ENCODE peak calls at places on chromosomes 13 and 19, in nine cellular contexts. One of them, this sample, is unnamed.

GRCh38 chr13:33126909-33127607 is 110.8 kb downstream of the KL start:
- DNase-seq in stomach: no peak
- DNase-seq in tibial nerve: no peak
- DNase-seq in suprapubic skin: no peak
- DNase-seq in K562: no peak
- DNase-seq in A549: no peak
- DNase-seq in ovary: no peak
- DNase-seq in transverse colon: no peak
- DNase-seq in sigmoid colon: peak; percentile 75
- DNase-seq in this sample: no peak

GRCh38 chr19:40314646-40315045 is 29.5 kb upstream of the AKT2 start:
- DNase-seq in stomach: no peak
- DNase-seq in tibial nerve: no peak
- DNase-seq in suprapubic skin: no peak
- DNase-seq in K562: no peak
- DNase-seq in A549: no peak
- DNase-seq in ovary: no peak
- DNase-seq in transverse colon: no peak
- DNase-seq in sigmoid colon: no peak
- DNase-seq in this sample: no peak

GRCh38 chr19:13024958-13025653 is 29.8 kb downstream of the NFIX start:
- DNase-seq in stomach: no peak
- DNase-seq in tibial nerve: no peak
- DNase-seq in suprapubic skin: no peak
- DNase-seq in K562: no peak
- DNase-seq in A549: no peak
- DNase-seq in ovary: no peak
- DNase-seq in transverse colon: peak; percentile 50
- DNase-seq in sigmoid colon: peak; percentile 74
- DNase-seq in this sample: no peak

GRCh38 chr19:28217064-28217463 is 995.9 kb downstream of the UQCRFS1 start:
- DNase-seq in stomach: no peak
- DNase-seq in tibial nerve: no peak
- DNase-seq in suprapubic skin: no peak
- DNase-seq in K562: no peak
- DNase-seq in A549: no peak
- DNase-seq in ovary: no peak
- DNase-seq in transverse colon: no peak
- DNase-seq in sigmoid colon: no peak
- DNase-seq in this sample: peak; percentile 31

GRCh38 chr13:48733739-48734329 is 80.1 kb downstream of the CYSLTR2 start:
- DNase-seq in stomach: no peak
- DNase-seq in tibial nerve: no peak
- DNase-seq in suprapubic skin: no peak
- DNase-seq in K562: no peak
- DNase-seq in A549: no peak
- DNase-seq in ovary: no peak
- DNase-seq in transverse colon: no peak
- DNase-seq in sigmoid colon: no peak
- DNase-seq in this sample: no peak

GRCh38 chr13:39108746-39109145 is 70.5 kb downstream of the NHLRC3 start:
- DNase-seq in stomach: no peak
- DNase-seq in tibial nerve: no peak
- DNase-seq in suprapubic skin: no peak
- DNase-seq in K562: no peak
- DNase-seq in A549: no peak
- DNase-seq in ovary: no peak
- DNase-seq in transverse colon: no peak
- DNase-seq in sigmoid colon: no peak
- DNase-seq in this sample: no peak

GRCh38 chr13:44870456-44870929 is 118.8 kb downstream of the NUFIP1 start:
- DNase-seq in stomach: peak; percentile 95
- DNase-seq in tibial nerve: peak; percentile 28
- DNase-seq in suprapubic skin: no peak
- DNase-seq in K562: no peak
- DNase-seq in A549: no peak
- DNase-seq in ovary: no peak
- DNase-seq in transverse colon: peak; percentile 68
- DNase-seq in sigmoid colon: no peak
- DNase-seq in this sample: no peak

GRCh38 chr19:54708781-54709180 is 15.5 kb upstream of the KIR3DL3 start:
- DNase-seq in stomach: no peak
- DNase-seq in tibial nerve: no peak
- DNase-seq in suprapubic skin: no peak
- DNase-seq in K562: no peak
- DNase-seq in A549: no peak
- DNase-seq in ovary: no peak
- DNase-seq in transverse colon: no peak
- DNase-seq in sigmoid colon: no peak
- DNase-seq in this sample: no peak

GRCh38 chr13:86446311-86446710 is 647.1 kb upstream of the SLITRK6 start:
- DNase-seq in stomach: no peak
- DNase-seq in tibial nerve: no peak
- DNase-seq in suprapubic skin: no peak
- DNase-seq in K562: no peak
- DNase-seq in A549: peak; percentile 87
- DNase-seq in ovary: no peak
- DNase-seq in transverse colon: no peak
- DNase-seq in sigmoid colon: no peak
- DNase-seq in this sample: peak; percentile 38
- TF ChIP-seq EP300 in stomach: no peak
- TF ChIP-seq EP300 in tibial nerve: no peak
- TF ChIP-seq EP300 in suprapubic skin: no peak
- TF ChIP-seq EP300 in K562: no peak
- TF ChIP-seq EP300 in A549: no peak
- TF ChIP-seq EP300 in ovary: no peak
- TF ChIP-seq EP300 in transverse colon: no peak
- TF ChIP-seq EP300 in sigmoid colon: no peak
- TF ChIP-seq EP300 in this sample: no peak

DNA sequence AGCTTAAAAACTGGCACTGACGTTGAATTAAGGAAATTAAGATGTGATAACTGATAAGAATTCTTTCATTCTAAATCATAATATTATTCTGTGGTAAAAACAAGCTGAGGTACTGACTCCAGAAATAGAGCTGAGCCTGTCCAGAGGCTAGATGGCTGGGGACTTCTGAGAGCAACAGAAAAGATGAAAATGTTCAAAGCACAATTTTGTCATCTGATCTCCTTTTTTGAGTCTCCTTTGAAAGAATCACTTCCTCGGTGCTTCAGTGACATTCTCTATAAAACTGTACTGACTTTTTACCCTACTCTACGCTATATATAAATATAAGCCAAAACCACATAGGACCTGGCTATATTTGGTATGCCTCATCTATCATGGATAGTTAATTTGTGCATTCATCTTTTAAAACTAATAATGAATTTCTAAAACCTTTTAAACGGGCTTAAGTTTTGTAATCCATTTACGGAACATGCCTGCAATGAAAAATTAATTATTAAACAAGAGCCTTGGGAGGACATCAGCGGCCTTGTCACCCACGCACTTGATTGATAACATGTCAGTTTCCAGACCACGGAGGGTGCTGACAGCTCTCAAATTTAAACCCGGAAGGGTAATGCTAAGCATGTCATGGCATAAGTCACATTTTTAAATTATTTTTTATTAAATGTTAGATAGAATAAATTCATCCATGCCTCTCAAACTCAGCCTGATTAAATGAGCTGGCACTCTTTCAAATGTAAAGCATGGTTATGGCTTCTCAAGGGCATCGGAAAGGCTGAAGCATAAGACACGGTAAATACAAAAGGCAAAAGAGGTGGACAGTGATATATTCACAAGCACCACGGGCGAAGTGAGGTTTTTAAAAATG is 235.4 kb downstream of the PCDH9 start:
- DNase-seq in stomach: no peak
- DNase-seq in tibial nerve: no peak
- DNase-seq in suprapubic skin: no peak
- DNase-seq in K562: no peak
- DNase-seq in A549: peak; percentile 17
- DNase-seq in ovary: no peak
- DNase-seq in transverse colon: no peak
- DNase-seq in sigmoid colon: no peak
- DNase-seq in this sample: no peak
- H3K4me3 ChIP-seq in stomach: peak overlapping the region; percentile 33
- H3K4me3 ChIP-seq in tibial nerve: no peak overlapping the region
- H3K4me3 ChIP-seq in suprapubic skin: peak overlapping the region; percentile 27
- H3K4me3 ChIP-seq in K562: peak overlapping the region; percentile 21
- H3K4me3 ChIP-seq in A549: peak overlapping the region; percentile 40
- H3K4me3 ChIP-seq in ovary: no peak overlapping the region
- H3K4me3 ChIP-seq in transverse colon: no peak overlapping the region
- H3K4me3 ChIP-seq in sigmoid colon: no peak overlapping the region
- H3K4me3 ChIP-seq in this sample: no peak overlapping the region

GRCh38 chr19:48772503-48772953 is 17.2 kb downstream of the FGF21 start:
- DNase-seq in stomach: peak; percentile 89
- DNase-seq in tibial nerve: peak; percentile 22
- DNase-seq in suprapubic skin: no peak
- DNase-seq in K562: no peak
- DNase-seq in A549: no peak
- DNase-seq in ovary: peak; percentile 47
- DNase-seq in transverse colon: no peak
- DNase-seq in sigmoid colon: no peak
- DNase-seq in this sample: no peak
- TF ChIP-seq EP300 in stomach: no peak
- TF ChIP-seq EP300 in tibial nerve: no peak
- TF ChIP-seq EP300 in suprapubic skin: no peak
- TF ChIP-seq EP300 in K562: no peak
- TF ChIP-seq EP300 in A549: no peak
- TF ChIP-seq EP300 in ovary: no peak
- TF ChIP-seq EP300 in transverse colon: no peak
- TF ChIP-seq EP300 in sigmoid colon: no peak
- TF ChIP-seq EP300 in this sample: no peak

DNA sequence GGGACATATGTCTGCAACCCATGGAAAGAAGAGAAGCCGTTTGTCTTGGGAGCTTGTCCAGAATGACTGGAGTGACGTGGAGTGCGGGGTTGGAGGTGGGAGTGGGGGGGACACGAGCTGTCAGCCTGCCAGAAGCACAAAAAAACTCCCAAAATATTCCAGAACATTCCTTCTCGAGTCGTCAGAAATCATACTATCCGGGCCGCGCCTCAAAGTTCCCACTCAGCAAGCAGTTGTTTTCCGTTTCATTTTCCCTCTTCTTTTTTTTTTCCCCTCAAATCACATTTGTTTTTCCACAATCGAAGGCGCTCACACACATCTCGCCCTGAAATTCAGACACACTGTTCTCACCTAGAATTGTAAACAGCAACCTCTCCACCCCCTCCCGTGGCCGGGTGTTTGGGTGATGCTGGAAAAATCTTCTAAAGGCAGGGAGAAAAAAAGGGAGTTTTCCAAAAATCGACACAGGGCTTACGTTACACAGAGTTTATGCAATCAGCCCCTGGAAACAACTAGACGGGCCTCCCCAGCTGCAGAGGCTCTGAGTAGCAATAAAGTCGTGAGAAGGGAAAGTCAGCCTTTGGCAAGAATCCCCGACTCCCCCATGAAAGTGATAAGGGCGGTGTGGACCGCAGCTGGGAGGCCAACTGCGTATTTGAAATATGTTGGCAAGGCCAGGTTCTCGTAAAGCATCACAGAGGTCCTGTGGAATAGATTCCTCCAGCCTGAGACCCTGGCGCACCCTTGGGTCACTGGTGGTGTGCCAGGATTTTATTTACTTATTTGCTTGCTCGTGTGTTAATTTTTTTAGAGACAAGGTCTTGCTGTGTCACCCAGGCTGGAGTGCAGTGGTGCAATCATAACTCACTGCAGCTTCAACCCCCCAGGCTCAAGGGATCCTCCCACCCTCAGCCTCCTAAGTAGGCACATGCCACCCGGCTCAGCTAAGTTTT is 31.2 kb upstream of the KLF2 start:
- DNase-seq in stomach: peak; percentile 66
- DNase-seq in tibial nerve: peak; percentile 87
- DNase-seq in suprapubic skin: peak; percentile 87
- DNase-seq in K562: peak; percentile 41
- DNase-seq in A549: peak; percentile 94
- DNase-seq in ovary: peak; percentile 95
- DNase-seq in transverse colon: peak; percentile 66
- DNase-seq in sigmoid colon: peak; percentile 96
- DNase-seq in this sample: no peak
- H3K4me3 ChIP-seq in stomach: peak overlapping the region; percentile 24
- H3K4me3 ChIP-seq in tibial nerve: no peak overlapping the region
- H3K4me3 ChIP-seq in suprapubic skin: no peak overlapping the region
- H3K4me3 ChIP-seq in K562: no peak overlapping the region
- H3K4me3 ChIP-seq in A549: peak overlapping the region; percentile 3
- H3K4me3 ChIP-seq in ovary: no peak overlapping the region
- H3K4me3 ChIP-seq in transverse colon: peak overlapping the region; percentile 30
- H3K4me3 ChIP-seq in sigmoid colon: peak overlapping the region; percentile 29
- H3K4me3 ChIP-seq in this sample: no peak overlapping the region

DNA sequence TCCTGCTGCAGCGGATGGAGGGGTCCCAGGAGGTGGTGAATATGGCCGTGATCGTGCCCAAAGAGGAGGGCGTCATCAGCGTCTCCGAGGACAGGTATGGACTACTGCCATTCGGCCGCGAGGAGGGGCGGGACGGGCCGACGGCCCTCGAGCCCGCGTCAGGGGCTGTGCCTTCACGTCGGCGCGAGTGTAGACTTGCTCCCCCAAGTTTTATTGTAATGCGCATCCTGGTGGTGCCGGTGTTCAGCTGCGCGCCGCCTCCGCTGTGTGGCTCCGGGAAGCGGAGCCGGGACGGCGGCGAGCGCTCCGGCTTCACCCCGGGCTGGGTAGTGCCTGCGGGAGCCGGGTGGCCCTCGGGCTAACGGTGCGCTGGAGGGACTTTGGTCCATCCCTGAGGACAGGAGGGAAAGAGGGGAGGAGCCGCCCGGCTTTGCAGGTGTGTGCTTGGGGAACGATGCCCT is 499 bp downstream of the WDFY2 start:
- DNase-seq in stomach: peak; percentile 56
- DNase-seq in tibial nerve: peak; percentile 28
- DNase-seq in suprapubic skin: peak; percentile 86
- DNase-seq in K562: peak; percentile 13
- DNase-seq in A549: peak; percentile 66
- DNase-seq in ovary: no peak
- DNase-seq in transverse colon: peak; percentile 62
- DNase-seq in sigmoid colon: peak; percentile 84
- DNase-seq in this sample: peak; percentile 81
- TF ChIP-seq EP300 in stomach: no peak
- TF ChIP-seq EP300 in tibial nerve: no peak
- TF ChIP-seq EP300 in suprapubic skin: no peak
- TF ChIP-seq EP300 in K562: no peak
- TF ChIP-seq EP300 in A549: no peak
- TF ChIP-seq EP300 in ovary: no peak
- TF ChIP-seq EP300 in transverse colon: no peak
- TF ChIP-seq EP300 in sigmoid colon: no peak
- TF ChIP-seq EP300 in this sample: no peak

GRCh38 chr19:56841194-56841546 is 644 bp upstream of the PEG3 start:
- DNase-seq in stomach: no peak
- DNase-seq in tibial nerve: no peak
- DNase-seq in suprapubic skin: no peak
- DNase-seq in K562: no peak
- DNase-seq in A549: no peak
- DNase-seq in ovary: no peak
- DNase-seq in transverse colon: no peak
- DNase-seq in sigmoid colon: no peak
- DNase-seq in this sample: no peak
- H3K4me3 ChIP-seq in stomach: no peak overlapping the region
- H3K4me3 ChIP-seq in tibial nerve: no peak overlapping the region
- H3K4me3 ChIP-seq in suprapubic skin: no peak overlapping the region
- H3K4me3 ChIP-seq in K562: no peak overlapping the region
- H3K4me3 ChIP-seq in A549: no peak overlapping the region
- H3K4me3 ChIP-seq in ovary: peak overlapping the region; percentile 62
- H3K4me3 ChIP-seq in transverse colon: no peak overlapping the region
- H3K4me3 ChIP-seq in sigmoid colon: peak overlapping the region; percentile 63
- H3K4me3 ChIP-seq in this sample: no peak overlapping the region